ENCODE peak calls at places on chromosomes 5 and 9, in nine cellular contexts. T, W, O, H, E, B, U, M and C are unnamed samples.

GRCh38 chr9:107861075-107861474 is 371.5 kb upstream of the KLF4 start:
- DNase-seq in B (no peak), E (no peak), H (no peak), M (no peak), W (no peak), O (no peak), U (no peak), T (no peak), C (no peak)

GRCh38 chr5:68195137-68195536 is 20.4 kb upstream of the PIK3R1 start:
- DNase-seq in O (no peak), E (no peak), W (no peak), M (no peak), U (no peak), T (no peak), H (no peak), B (no peak), C (no peak)

GRCh38 chr5:156584856-156585255 is 257.9 kb downstream of the SGCD start:
- DNase-seq in T (no peak), U (no peak), W (no peak), O (no peak), H (no peak), M (no peak), B (no peak), E (no peak), C (no peak)

GRCh38 chr9:111992523-111992922 is 95.9 kb downstream of the UGCG start:
- DNase-seq in H (no peak), M (no peak), T (no peak), B (no peak), U (no peak), O (no peak), W (no peak), E (no peak), C (no peak)

GRCh38 chr5:174520420-174521396 is 203.7 kb upstream of the MSX2 start:
- DNase-seq in O (no peak), U (no peak), W (no peak), T (peak), H (no peak), B (peak), E (no peak), M (no peak), C (no peak)

GRCh38 chr9:129886226-129887174 is 51.2 kb downstream of the USP20 start:
- DNase-seq in W (no peak), O (no peak), B (no peak), M (no peak), U (peak), T (no peak), H (peak), E (no peak), C (no peak)

GRCh38 chr9:101524371-101524770 is 9.3 kb upstream of the RNF20 start:
- DNase-seq in B (no peak), U (no peak), O (no peak), T (no peak), E (no peak), H (no peak), M (no peak), W (no peak), C (no peak)

GRCh38 chr5:5979362-5979760 is 399.0 kb downstream of the MED10 start:
- DNase-seq in E (peak), T (peak), W (no peak), U (no peak), O (no peak), H (no peak), B (no peak), M (peak), C (no peak)

GRCh38 chr9:116278326-116278725 is 124.7 kb downstream of the PAPPA start:
- DNase-seq in E (no peak), T (no peak), W (no peak), M (no peak), U (no peak), O (no peak), H (no peak), B (no peak), C (no peak)

GRCh38 chr5:170761708-170762066 is 21.8 kb upstream of the GABRP start:
- DNase-seq in O (no peak), H (no peak), T (no peak), M (no peak), E (no peak), W (no peak), B (no peak), U (no peak), C (no peak)

GRCh38 chr5:95791751-95792150 is 30.8 kb downstream of the GLRX start:
- DNase-seq in W (no peak), B (no peak), T (no peak), M (no peak), U (no peak), H (no peak), E (no peak), O (no peak), C (no peak)

GRCh38 chr5:180869587-180869986 is 8.5 kb upstream of the ZFP62 start:
- DNase-seq in B (no peak), T (no peak), H (no peak), M (no peak), W (no peak), U (no peak), O (peak), E (no peak), C (no peak)

GRCh38 chr9:3526903-3527652 is 1.3 kb upstream of the RFX3 start:
- DNase-seq in W (peak), H (no peak), B (peak), U (no peak), T (peak), E (no peak), M (peak), O (no peak), C (no peak)

GRCh38 chr5:142263346-142263745 is 61.5 kb downstream of the SPRY4 start:
- DNase-seq in M (no peak), T (no peak), B (no peak), E (no peak), U (no peak), W (no peak), H (no peak), O (no peak), C (no peak)

GRCh38 chr5:176773408-176774035 is 36.8 kb upstream of the UNC5A start:
- DNase-seq in M (no peak), H (no peak), U (no peak), B (no peak), W (no peak), E (peak), T (no peak), O (no peak), C (no peak)

GRCh38 chr5:128082551-128083032 is 974 bp upstream of the SLC12A2 start:
- DNase-seq in O (no peak), T (no peak), M (no peak), W (no peak), B (no peak), H (no peak), E (no peak), U (no peak), C (peak)

GRCh38 chr5:78640622-78641021 is 8.0 kb downstream of the LHFPL2 start:
- DNase-seq in U (no peak), O (no peak), E (no peak), B (no peak), W (no peak), T (no peak), H (no peak), M (peak), C (no peak)

GRCh38 chr5:140174472-140175366 is at the start of gene CYSTM1:
- DNase-seq in E (peak), H (peak), W (peak), U (peak), M (peak), T (peak), O (peak), B (peak), C (peak)

GRCh38 chr9:3857673-3858072 is 331.9 kb upstream of the RFX3 start:
- DNase-seq in U (no peak), E (no peak), B (no peak), W (no peak), H (no peak), O (no peak), M (no peak), T (no peak), C (no peak)

GRCh38 chr9:81825831-81826540 is 102.2 kb upstream of the SPATA31D4 start:
- DNase-seq in B (no peak), O (no peak), T (no peak), M (no peak), W (no peak), H (no peak), U (no peak), E (no peak), C (peak)

DNA sequence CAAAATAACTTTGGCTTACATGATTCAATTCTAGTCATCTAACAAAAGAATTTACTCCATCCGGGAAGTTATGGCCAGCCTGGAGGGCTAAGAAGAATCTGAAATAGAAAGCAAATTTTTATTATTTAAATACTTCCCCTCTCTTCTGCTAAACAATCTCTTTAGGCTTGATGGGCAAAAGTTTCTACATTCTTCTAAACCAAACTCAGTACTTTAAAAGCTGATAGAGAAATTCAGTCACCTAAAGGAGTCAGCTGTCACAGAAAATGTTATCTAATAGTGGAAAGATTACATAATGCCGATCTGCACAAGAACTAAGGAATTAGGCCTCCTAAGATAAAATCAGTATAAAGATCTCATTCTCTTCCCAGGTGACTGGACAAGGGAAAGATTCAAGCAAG is 32.4 kb downstream of the GNAQ start:
- DNase-seq in B (no peak), O (no peak), U (no peak), H (no peak), E (no peak), W (no peak), T (no peak), M (no peak), C (no peak)
- H3K27ac ChIP-seq in B (no peak), O (no peak), U (no peak), H (no peak), E (peak), W (no peak), T (no peak), M (no peak), C (peak)

DNA sequence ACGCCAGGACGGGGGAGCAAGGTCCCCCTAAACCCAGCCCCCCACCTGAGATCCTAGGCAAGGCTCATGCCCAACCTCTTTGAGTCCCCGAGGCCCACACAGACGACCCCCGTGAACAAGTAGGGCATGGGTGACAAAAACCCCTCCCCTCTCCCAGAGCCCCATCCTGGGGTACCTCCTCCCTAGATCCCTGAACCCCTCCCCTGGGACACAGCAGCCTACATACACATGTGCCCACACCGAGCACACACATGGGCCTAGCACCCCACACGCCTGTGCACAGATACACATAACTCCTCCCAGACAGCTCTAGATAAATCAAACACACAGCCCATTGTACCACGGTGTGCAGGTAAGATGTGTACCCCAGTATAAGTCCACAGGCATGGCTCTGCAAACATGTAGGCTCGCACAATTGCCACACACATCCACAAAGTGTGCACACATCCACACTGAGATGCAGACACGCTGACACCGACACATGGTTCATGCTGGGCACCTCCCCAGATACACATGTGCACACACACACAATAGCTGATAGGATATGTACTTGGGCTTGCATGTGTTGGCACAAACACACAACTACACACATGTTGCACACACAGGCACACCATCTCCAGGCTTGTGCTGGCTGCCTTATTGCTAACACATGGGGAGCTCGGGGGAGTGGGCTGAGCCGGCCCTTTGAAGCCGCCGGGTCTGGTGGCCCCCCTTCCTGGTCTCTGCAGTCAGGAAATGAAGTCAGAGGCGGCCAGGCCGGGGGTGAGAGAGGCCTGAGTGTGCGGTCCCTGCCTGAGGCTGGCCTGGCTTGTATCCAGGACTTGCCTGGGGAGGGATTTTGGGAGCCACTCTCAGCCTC is 30.3 kb downstream of the GOLGA2 start:
- DNase-seq in E (peak), O (peak), M (no peak), U (no peak), B (no peak), T (peak), H (no peak), W (peak), C (no peak)
- H3K27ac ChIP-seq in E (peak), O (no peak), M (no peak), U (peak), B (no peak), T (peak), H (no peak), W (no peak), C (no peak)

GRCh38 chr5:135439426-135440205 is 7.5 kb downstream of the DCANP1 start:
- DNase-seq in B (no peak), T (no peak), O (no peak), E (no peak), M (no peak), W (no peak), U (no peak), H (peak), C (no peak)

GRCh38 chr5:135438712-135439111 is 8.4 kb downstream of the DCANP1 start:
- DNase-seq in U (no peak), H (peak), T (no peak), W (no peak), E (no peak), O (no peak), M (no peak), B (no peak), C (no peak)

GRCh38 chr5:135436856-135437795 is 10.0 kb downstream of the DCANP1 start:
- DNase-seq in H (peak), W (no peak), M (no peak), U (no peak), T (no peak), O (no peak), E (no peak), B (no peak), C (no peak)

GRCh38 chr5:135435467-135436330 is 11.4 kb downstream of the DCANP1 start:
- DNase-seq in E (no peak), O (no peak), U (no peak), W (no peak), H (no peak), T (no peak), M (no peak), B (no peak), C (no peak)

GRCh38 chr5:135437796-135438560 is 9.2 kb downstream of the DCANP1 start:
- DNase-seq in H (peak), M (no peak), U (no peak), E (peak), B (no peak), O (no peak), T (peak), W (peak), C (no peak)
- H3K27ac ChIP-seq in H (no peak), M (no peak), U (no peak), E (peak), B (no peak), O (no peak), T (peak), W (peak), C (peak)

DNA sequence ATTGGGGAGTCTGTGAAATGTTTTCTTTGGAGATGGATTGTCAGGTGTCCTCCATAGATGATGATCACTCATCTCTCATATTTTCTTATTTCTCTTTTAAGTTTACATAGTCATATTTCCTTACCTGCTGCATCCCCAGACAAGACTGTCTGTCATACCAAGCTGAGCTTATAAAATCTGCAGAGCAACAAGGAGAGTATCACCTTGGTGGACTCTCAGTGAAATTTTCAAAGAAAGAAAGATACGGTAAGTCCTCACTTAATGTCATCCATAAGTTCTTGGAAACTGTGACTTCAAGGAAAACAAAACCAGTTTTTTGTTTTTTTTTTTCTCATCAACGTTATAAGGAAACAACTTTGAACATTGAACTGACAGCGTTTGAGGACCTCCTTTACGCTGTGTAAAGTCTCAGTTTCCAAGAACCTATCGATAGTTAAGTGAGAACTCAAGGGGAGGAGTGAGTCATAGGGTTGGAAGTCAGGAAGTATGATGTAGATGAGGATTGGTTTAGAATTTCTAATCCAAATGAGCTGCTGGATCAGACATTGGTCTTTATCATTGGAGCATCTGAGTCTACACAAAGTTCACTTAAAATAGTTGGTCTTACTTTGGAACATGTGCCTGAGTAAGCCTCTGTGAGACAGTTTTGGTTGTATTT is 45.5 kb downstream of the SPIN1 start:
- DNase-seq in E (no peak), U (no peak), B (no peak), M (peak), O (no peak), W (no peak), H (no peak), T (no peak), C (no peak)
- H3K27ac ChIP-seq in E (no peak), U (no peak), B (no peak), M (no peak), O (no peak), W (no peak), H (no peak), T (peak), C (no peak)

DNA sequence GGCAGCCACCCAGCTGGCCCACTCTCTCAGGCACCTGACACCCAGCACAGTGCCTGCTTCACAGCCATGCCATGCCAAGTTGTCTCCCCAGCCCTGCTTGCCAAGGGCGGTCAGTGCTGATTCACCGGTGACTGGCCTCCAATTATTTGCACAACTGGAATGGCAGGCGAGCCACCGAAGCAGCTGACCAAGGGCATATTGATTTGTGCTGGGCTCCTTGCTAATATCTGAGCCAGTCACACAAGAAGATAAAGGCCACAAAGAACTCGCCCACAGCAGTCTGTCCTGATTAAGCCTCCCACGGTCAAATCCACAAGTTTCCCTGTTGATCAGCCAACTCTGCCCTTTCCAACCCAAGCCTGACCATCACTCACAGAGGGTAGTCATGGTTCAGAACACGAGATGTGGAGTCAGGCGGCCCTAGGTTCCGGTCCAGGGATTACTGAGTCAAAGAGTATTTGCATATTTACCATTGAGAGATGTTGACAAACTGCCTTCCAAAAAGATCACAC is 6.4 kb upstream of the EEIG1 start:
- DNase-seq in W (peak), U (no peak), H (no peak), E (no peak), B (no peak), M (peak), T (peak), O (no peak), C (no peak)
- H3K27ac ChIP-seq in W (peak), U (no peak), H (no peak), E (no peak), B (no peak), M (peak), T (peak), O (no peak), C (no peak)

GRCh38 chr9:121727295-121728028 is 76.0 kb downstream of the DAB2IP start:
- DNase-seq in E (no peak), U (peak), H (no peak), O (peak), B (no peak), W (no peak), T (no peak), M (no peak), C (no peak)

GRCh38 chr9:121728916-121729315 is 77.5 kb downstream of the DAB2IP start:
- DNase-seq in O (no peak), M (no peak), E (no peak), H (no peak), W (no peak), B (no peak), U (no peak), T (no peak), C (no peak)

GRCh38 chr9:121720992-121721350 is 69.5 kb downstream of the DAB2IP start:
- DNase-seq in U (no peak), H (no peak), M (no peak), W (no peak), B (no peak), O (no peak), T (no peak), E (no peak), C (no peak)

GRCh38 chr9:121721770-121722169 is 70.3 kb downstream of the DAB2IP start:
- DNase-seq in T (no peak), W (no peak), O (peak), B (no peak), E (no peak), H (no peak), M (no peak), U (no peak), C (no peak)

DNA sequence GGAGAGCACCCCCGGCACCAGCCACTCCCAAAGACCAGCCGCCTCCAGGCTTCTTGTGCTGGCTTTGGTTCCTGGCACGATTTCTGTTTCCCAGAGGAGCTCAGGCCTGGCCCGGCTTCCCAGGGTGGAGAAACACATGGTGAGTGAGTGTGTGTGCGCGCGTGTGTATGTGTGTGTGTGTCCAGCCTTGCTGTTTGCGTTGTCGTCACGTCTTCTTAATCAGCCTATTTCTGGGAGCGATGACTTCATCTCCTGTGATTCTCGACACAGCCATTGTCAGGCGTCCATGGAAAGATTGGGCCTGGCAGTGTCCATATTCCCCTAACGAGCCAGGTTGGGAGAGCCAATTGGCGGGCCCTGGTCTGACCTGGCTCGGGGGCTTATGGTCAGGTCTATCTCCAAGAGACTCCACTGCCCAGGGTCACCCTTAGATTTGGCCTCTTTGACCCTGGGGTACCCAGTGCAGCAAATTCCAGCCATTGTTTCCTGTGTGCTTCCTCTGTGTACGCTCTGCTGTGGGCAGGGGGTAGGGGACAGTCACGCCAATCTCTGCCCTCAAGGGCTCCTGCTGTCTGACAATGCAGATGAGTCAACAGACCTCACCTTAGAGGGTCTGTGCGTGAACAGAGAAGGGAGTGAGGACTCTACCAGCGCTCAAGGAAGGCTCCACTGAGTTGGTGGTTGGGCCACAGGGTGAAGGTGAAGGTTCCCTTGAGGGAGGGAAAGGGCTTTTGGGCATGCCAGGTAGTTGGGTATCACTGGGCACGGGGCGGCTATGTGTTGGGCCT is 73.8 kb downstream of the DAB2IP start:
- DNase-seq in T (peak), U (peak), O (peak), E (peak), W (peak), H (no peak), B (peak), M (no peak), C (peak)
- H3K27ac ChIP-seq in T (peak), U (peak), O (peak), E (peak), W (peak), H (no peak), B (peak), M (no peak), C (peak)

GRCh38 chr9:133915534-133916158 is 76.5 kb downstream of the VAV2 start:
- DNase-seq in E (no peak), H (no peak), O (no peak), B (no peak), M (no peak), T (no peak), W (no peak), U (no peak), C (no peak)
- H3K27ac ChIP-seq in E (no peak), H (no peak), O (no peak), B (no peak), M (no peak), T (no peak), W (no peak), U (peak), C (peak)